ENCODE peak calls at places on chromosomes 16 and 17, in eight cellular contexts. H is endothelial cell of umbilical vein, B is left lung, T is tibial artery, F is gastrocnemius medialis, O is sigmoid colon, K is HCT116, D is cardiac fibroblast. G is an unnamed sample.

GRCh38 chr17:81074440-81074839 is 39.5 kb downstream of the BAIAP2 start:
- DNase-seq in B (no peak), H (no peak), O (no peak), K (no peak), F (no peak), T (no peak), D (no peak), G (no peak)

GRCh38 chr17:37530420-37530819 is 40.7 kb downstream of the DUSP14 start:
- DNase-seq in H (no peak), K (no peak), D (no peak), F (no peak), T (no peak), O (no peak), B (no peak), G (no peak)

GRCh38 chr16:26981266-26981938 is 85.3 kb upstream of the C16orf82 start:
- DNase-seq in H (no peak), B (no peak), D (peak), T (no peak), O (no peak), K (no peak), F (no peak), G (peak)

GRCh38 chr17:10077561-10078299 is 120.7 kb downstream of the GAS7 start:
- DNase-seq in K (no peak), T (no peak), F (no peak), D (no peak), O (peak), B (no peak), H (no peak), G (no peak)

GRCh38 chr17:6461792-6462524 is 17.7 kb downstream of the PIMREG start:
- DNase-seq in B (no peak), O (no peak), T (no peak), F (no peak), D (no peak), H (no peak), K (no peak), G (no peak)

GRCh38 chr17:1083451-1084187 is 86.7 kb downstream of the TIMM22 start:
- DNase-seq in T (no peak), H (peak), O (no peak), D (peak), B (no peak), F (no peak), K (no peak), G (no peak)

GRCh38 chr17:1972429-1973160 is 52.5 kb downstream of the RTN4RL1 start:
- DNase-seq in D (peak), B (peak), F (no peak), O (no peak), K (no peak), H (peak), T (no peak), G (no peak)

GRCh38 chr17:58643147-58643546 is 48.7 kb downstream of the TEX14 start:
- DNase-seq in T (no peak), F (no peak), D (peak), B (no peak), O (no peak), H (peak), K (no peak), G (peak)

GRCh38 chr17:1695365-1695764 is 10.7 kb upstream of the PRPF8 start:
- DNase-seq in K (no peak), B (no peak), D (no peak), T (no peak), H (no peak), F (no peak), O (no peak), G (no peak)

GRCh38 chr16:30927789-30928378 is 4.5 kb downstream of the FBXL19 start:
- DNase-seq in B (peak), O (no peak), T (no peak), F (no peak), K (peak), H (peak), D (peak), G (peak)

GRCh38 chr17:12318614-12319266 is 298.1 kb downstream of the MAP2K4 start:
- DNase-seq in H (no peak), O (no peak), K (no peak), D (peak), T (peak), F (no peak), B (no peak), G (no peak)

GRCh38 chr16:75053791-75054555 is 55.1 kb downstream of the ZNRF1 start:
- DNase-seq in F (peak), O (peak), K (peak), B (peak), H (peak), D (no peak), T (peak), G (no peak)

GRCh38 chr17:77481476-77482374 is 341.0 kb downstream of the SEC14L1 start:
- DNase-seq in B (no peak), H (no peak), D (no peak), T (no peak), K (no peak), F (no peak), O (no peak), G (no peak)

GRCh38 chr17:80942360-80943345 is 49.0 kb upstream of the CHMP6 start:
- DNase-seq in K (no peak), D (peak), O (peak), F (peak), T (peak), B (peak), H (no peak), G (peak)

GRCh38 chr17:34151081-34151480 is 104.0 kb upstream of the CCL2 start:
- DNase-seq in H (no peak), O (no peak), K (no peak), B (no peak), T (no peak), F (no peak), D (peak), G (no peak)

GRCh38 chr17:81328489-81328888 is 33.4 kb upstream of the SLC38A10 start:
- DNase-seq in F (no peak), O (no peak), H (no peak), T (no peak), B (no peak), K (no peak), D (no peak), G (no peak)

GRCh38 chr16:53414381-53414780 is 19.9 kb upstream of the RBL2 start:
- DNase-seq in O (no peak), B (no peak), D (no peak), K (no peak), T (no peak), F (no peak), H (no peak), G (no peak)

GRCh38 chr16:3580686-3581085 is 3.5 kb upstream of the NLRC3 start:
- DNase-seq in K (no peak), D (no peak), B (no peak), F (no peak), H (no peak), O (no peak), T (no peak), G (no peak)

GRCh38 chr16:50253511-50253903 is 12.8 kb upstream of the ADCY7 start:
- DNase-seq in D (no peak), F (no peak), T (peak), O (no peak), B (no peak), H (no peak), K (no peak), G (no peak)

GRCh38 chr17:27621557-27621956 is 9.4 kb upstream of the LGALS9 start:
- DNase-seq in F (no peak), H (no peak), D (no peak), T (no peak), K (no peak), B (no peak), O (no peak), G (no peak)

GRCh38 chr16:89863741-89864391 is 9.5 kb upstream of the TCF25 start:
- DNase-seq in H (peak), B (peak), F (no peak), O (no peak), T (no peak), K (no peak), D (peak), G (peak)

GRCh38 chr17:1197781-1198490 is 18.2 kb upstream of the ABR start:
- DNase-seq in K (no peak), O (peak), T (peak), B (peak), D (no peak), H (no peak), F (peak), G (peak)

GRCh38 chr16:66444049-66444481 is 17.0 kb downstream of the BEAN1 start:
- DNase-seq in T (no peak), D (no peak), K (no peak), F (no peak), O (no peak), H (no peak), B (no peak), G (no peak)

GRCh38 chr17:3447625-3448024 is 14.0 kb upstream of the OR1E2 start:
- DNase-seq in D (peak), K (peak), T (no peak), B (no peak), H (no peak), O (no peak), F (no peak), G (peak)

GRCh38 chr17:62089296-62089695 is 24.2 kb upstream of the MED13 start:
- DNase-seq in F (no peak), D (no peak), O (no peak), K (no peak), H (no peak), B (no peak), T (no peak), G (no peak)

GRCh38 chr16:75250089-75250808 is 1.2 kb downstream of the BCAR1 start:
- DNase-seq in H (no peak), D (no peak), K (no peak), F (peak), B (peak), O (no peak), T (no peak), G (no peak)

GRCh38 chr17:77852666-77853207 is 105.8 kb upstream of the TNRC6C start:
- DNase-seq in F (no peak), K (no peak), H (no peak), T (no peak), B (no peak), D (no peak), O (no peak), G (no peak)

GRCh38 chr16:22694887-22695382 is 119.0 kb upstream of the HS3ST2 start:
- DNase-seq in B (no peak), T (peak), H (no peak), D (peak), O (peak), K (no peak), F (no peak), G (peak)

GRCh38 chr16:73217654-73218053 is 169.7 kb upstream of the ZFHX3 start:
- DNase-seq in T (no peak), O (no peak), D (no peak), B (no peak), H (no peak), F (no peak), K (no peak), G (no peak)

GRCh38 chr17:883586-883962 is 96.0 kb downstream of the NXN start:
- DNase-seq in D (no peak), T (no peak), O (no peak), B (no peak), F (no peak), H (no peak), K (no peak), G (no peak)

GRCh38 chr17:80284631-80285030 is 24.0 kb downstream of the RNF213 start:
- DNase-seq in H (no peak), O (no peak), B (no peak), K (no peak), D (no peak), F (no peak), T (no peak), G (no peak)

GRCh38 chr17:31581491-31581890 is 190.0 kb downstream of the RAB11FIP4 start:
- DNase-seq in B (no peak), D (peak), H (peak), K (no peak), O (no peak), T (peak), F (no peak), G (no peak)

GRCh38 chr17:51351890-51352289 is 91.5 kb downstream of the UTP18 start:
- DNase-seq in B (peak), K (no peak), H (no peak), F (no peak), T (no peak), D (no peak), O (no peak), G (peak)

GRCh38 chr16:78515421-78515820 is 416.0 kb downstream of the WWOX start:
- DNase-seq in F (no peak), B (no peak), O (no peak), D (no peak), H (no peak), K (no peak), T (no peak), G (no peak)

GRCh38 chr17:79355186-79355585 is 255.7 kb downstream of the RBFOX3 start:
- DNase-seq in F (no peak), T (no peak), H (no peak), D (no peak), O (no peak), K (no peak), B (no peak), G (no peak)

GRCh38 chr17:83192161-83192788 is 112.9 kb downstream of the METRNL start:
- DNase-seq in F (peak), D (peak), H (no peak), K (no peak), O (peak), T (peak), B (peak), G (no peak)

GRCh38 chr16:14042706-14043105 is 28.4 kb upstream of the MRTFB start:
- DNase-seq in F (peak), H (peak), O (no peak), B (no peak), D (no peak), T (peak), K (no peak), G (peak)

GRCh38 chr17:8698142-8699050 is 46.2 kb downstream of the CCDC42 start:
- DNase-seq in B (peak), F (no peak), D (peak), T (peak), H (peak), O (peak), K (no peak), G (peak)

DNA sequence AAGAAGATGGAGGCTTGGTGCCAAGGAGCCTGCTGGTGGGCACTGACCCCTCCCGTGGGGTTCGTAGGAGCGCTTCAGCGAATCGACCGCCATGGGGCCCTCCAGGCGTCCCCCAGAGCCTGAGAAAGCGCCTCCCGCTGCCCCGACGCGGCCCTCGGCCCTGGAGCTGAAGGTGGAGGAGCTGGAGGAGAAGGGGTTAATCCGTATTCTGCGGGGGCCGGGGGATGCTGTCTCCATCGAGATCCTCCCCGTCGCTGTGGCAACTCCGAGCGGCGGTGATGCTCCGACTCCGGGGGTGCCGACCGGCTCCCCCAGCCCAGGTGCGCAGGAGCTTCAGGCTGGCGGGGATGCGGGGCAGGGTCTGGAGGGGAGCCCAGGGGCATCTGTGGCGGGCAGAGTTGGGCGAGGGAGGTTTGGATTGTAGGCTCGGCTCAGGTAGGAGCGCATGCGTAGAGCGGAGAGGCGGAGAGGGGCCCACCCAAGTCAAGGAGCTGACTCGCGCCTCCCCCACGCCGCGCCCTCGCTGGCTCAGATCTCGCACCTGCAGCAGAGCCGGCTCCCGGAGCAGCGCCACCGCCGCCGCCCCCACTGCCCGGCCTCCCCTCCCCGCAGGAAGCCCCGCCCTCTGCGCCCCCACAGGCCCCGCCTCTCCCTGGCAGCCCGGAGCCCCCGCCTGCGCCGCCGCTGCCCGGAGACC is 19.8 kb downstream of the FMNL1 start:
- DNase-seq in K (no peak), D (no peak), B (peak), O (no peak), H (no peak), F (no peak), T (no peak), G (no peak)
- H3K4me3 ChIP-seq in K (no peak), D (no peak), B (peak), O (no peak), H (no peak), F (no peak), T (no peak), G (no peak)

DNA sequence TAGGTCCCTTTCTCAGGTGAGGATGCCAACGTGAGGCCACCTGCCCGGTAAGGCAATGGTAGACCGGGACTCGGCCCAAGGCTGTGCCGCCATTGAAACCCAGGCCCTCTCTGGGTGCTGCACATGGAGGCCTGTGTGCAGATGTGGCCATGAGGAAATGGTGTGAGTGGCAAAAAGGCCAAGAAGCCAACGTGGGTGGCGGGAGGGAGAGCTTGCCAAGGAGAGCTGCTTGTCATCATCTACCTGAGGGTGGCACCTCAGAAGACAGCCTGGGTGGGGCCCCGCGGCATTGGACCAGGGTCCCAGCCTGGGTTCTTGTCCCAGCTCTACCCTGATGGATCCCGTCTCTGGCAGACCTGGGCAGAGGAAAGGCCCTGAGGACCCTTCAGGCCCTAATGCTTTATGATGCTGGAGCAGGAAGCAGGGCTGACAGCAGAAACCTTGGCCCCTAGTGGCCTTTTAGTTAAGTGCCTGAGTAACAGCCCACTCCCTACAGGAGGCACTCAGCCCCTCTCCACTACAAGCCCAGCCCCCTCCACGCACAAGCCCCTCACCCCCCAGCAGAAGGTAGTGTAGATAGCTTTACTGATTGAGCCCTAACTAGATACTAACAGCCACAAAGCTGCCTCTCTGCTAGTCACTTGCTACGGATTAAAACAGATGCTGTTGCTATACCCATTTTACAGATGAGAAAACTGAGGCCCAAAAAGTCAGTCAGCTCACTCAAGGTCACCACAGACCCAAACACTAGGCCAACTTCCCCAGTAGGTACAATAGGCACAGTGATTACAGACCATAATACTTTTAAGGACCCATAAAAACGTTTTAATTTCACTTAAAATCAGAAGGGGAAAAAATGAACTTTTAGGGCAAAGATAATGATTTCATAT is 26.2 kb upstream of the KIFC3 start:
- DNase-seq in T (no peak), D (no peak), B (no peak), O (no peak), H (no peak), K (no peak), F (no peak), G (no peak)
- TF ChIP-seq CTCF in T (no peak), D (no peak), B (no peak), O (no peak), H (no peak), K (peak), F (no peak), G (no peak)

GRCh38 chr16:87350031-87350430 is 32.8 kb upstream of the C16orf95 start:
- DNase-seq in B (no peak), D (no peak), T (no peak), H (no peak), O (no peak), K (no peak), F (no peak), G (no peak)

GRCh38 chr16:87351320-87351698 is 32.3 kb downstream of the FBXO31 start:
- DNase-seq in D (no peak), B (no peak), K (no peak), O (no peak), H (no peak), T (no peak), F (no peak), G (no peak)

GRCh38 chr16:87348616-87349157 is 31.5 kb upstream of the C16orf95 start:
- DNase-seq in K (no peak), B (no peak), H (no peak), O (no peak), F (no peak), D (no peak), T (no peak), G (no peak)

GRCh38 chr16:87352818-87353217 is 30.8 kb downstream of the FBXO31 start:
- DNase-seq in T (no peak), K (no peak), D (no peak), H (no peak), F (no peak), O (no peak), B (no peak), G (no peak)

GRCh38 chr16:87350681-87351319 is 32.8 kb downstream of the FBXO31 start:
- DNase-seq in T (no peak), O (no peak), B (no peak), D (peak), K (no peak), F (peak), H (no peak), G (peak)
- H3K4me3 ChIP-seq in T (no peak), O (no peak), B (no peak), D (no peak), K (no peak), F (no peak), H (no peak), G (no peak)

GRCh38 chr17:67867591-67867990 is 42.3 kb downstream of the BPTF start:
- DNase-seq in F (no peak), D (no peak), O (no peak), K (no peak), B (no peak), H (no peak), T (no peak), G (no peak)

GRCh38 chr17:67868176-67868575 is 42.9 kb downstream of the BPTF start:
- DNase-seq in O (no peak), D (no peak), T (no peak), F (no peak), K (no peak), H (no peak), B (no peak), G (no peak)

GRCh38 chr17:67865438-67865837 is 40.1 kb downstream of the BPTF start:
- DNase-seq in F (no peak), D (no peak), O (no peak), K (no peak), T (no peak), B (no peak), H (peak), G (no peak)

GRCh38 chr17:67863624-67864247 is 38.4 kb downstream of the BPTF start:
- DNase-seq in H (no peak), F (no peak), K (no peak), B (no peak), O (no peak), D (no peak), T (no peak), G (no peak)

GRCh38 chr17:67862614-67863217 is 37.4 kb downstream of the BPTF start:
- DNase-seq in H (no peak), B (no peak), K (no peak), O (no peak), F (no peak), D (peak), T (no peak), G (no peak)
- TF ChIP-seq CTCF in H (no peak), B (no peak), K (peak), O (no peak), F (no peak), D (no peak), T (no peak), G (peak)